ENCODE peak calls at places on chromosomes 16 and 17, in seven cellular contexts. One of them, this sample, is unnamed. For H3K9me3, the result is how much of the 10 kb centered on the place peaks cover.

GRCh38 chr16:908526-909155 is 62.1 kb downstream of the LMF1 start:
- DNase-seq in spleen: no peak
- DNase-seq in PC-3: no peak
- DNase-seq in GM23248: no peak
- DNase-seq in cardiac muscle cell: no peak
- DNase-seq in lower lobe of right lung: no peak
- DNase-seq in IMR-90: no peak
- DNase-seq in this sample: no peak

GRCh38 chr16:4182581-4183257 is 59.2 kb downstream of the SRL start:
- DNase-seq in PC-3: no peak
- DNase-seq in spleen: no peak
- DNase-seq in lower lobe of right lung: no peak
- DNase-seq in IMR-90: no peak
- DNase-seq in cardiac muscle cell: no peak
- DNase-seq in GM23248: no peak
- DNase-seq in this sample: no peak

GRCh38 chr17:70423562-70423961 is 254.2 kb downstream of the KCNJ2 start:
- DNase-seq in lower lobe of right lung: no peak
- DNase-seq in GM23248: no peak
- DNase-seq in PC-3: no peak
- DNase-seq in spleen: no peak
- DNase-seq in IMR-90: no peak
- DNase-seq in cardiac muscle cell: no peak
- DNase-seq in this sample: no peak

GRCh38 chr16:34078697-34079096 is 619.3 kb downstream of the TP53TG3F start:
- DNase-seq in spleen: no peak
- DNase-seq in lower lobe of right lung: no peak
- DNase-seq in GM23248: no peak
- DNase-seq in PC-3: no peak
- DNase-seq in cardiac muscle cell: peak
- DNase-seq in IMR-90: peak
- DNase-seq in this sample: no peak

GRCh38 chr17:79979201-79979840 is 56.4 kb downstream of the TBC1D16 start:
- DNase-seq in GM23248: no peak
- DNase-seq in IMR-90: no peak
- DNase-seq in cardiac muscle cell: no peak
- DNase-seq in spleen: no peak
- DNase-seq in PC-3: no peak
- DNase-seq in lower lobe of right lung: peak
- DNase-seq in this sample: no peak

GRCh38 chr17:66420961-66421371 is 118.6 kb downstream of the PRKCA start:
- DNase-seq in cardiac muscle cell: peak
- DNase-seq in lower lobe of right lung: no peak
- DNase-seq in spleen: no peak
- DNase-seq in GM23248: peak
- DNase-seq in IMR-90: peak
- DNase-seq in PC-3: peak
- DNase-seq in this sample: no peak

GRCh38 chr17:60664022-60664421 is 13.6 kb upstream of the BCAS3 start:
- DNase-seq in GM23248: peak
- DNase-seq in cardiac muscle cell: no peak
- DNase-seq in spleen: no peak
- DNase-seq in IMR-90: peak
- DNase-seq in PC-3: no peak
- DNase-seq in lower lobe of right lung: no peak
- DNase-seq in this sample: no peak

GRCh38 chr17:37676115-37676925 is 33.1 kb upstream of the DDX52 start:
- DNase-seq in PC-3: peak
- DNase-seq in IMR-90: peak
- DNase-seq in lower lobe of right lung: no peak
- DNase-seq in GM23248: peak
- DNase-seq in spleen: no peak
- DNase-seq in cardiac muscle cell: peak
- DNase-seq in this sample: no peak

GRCh38 chr16:85986931-85987749 is 88.2 kb downstream of the IRF8 start:
- DNase-seq in IMR-90: no peak
- DNase-seq in lower lobe of right lung: no peak
- DNase-seq in PC-3: no peak
- DNase-seq in GM23248: no peak
- DNase-seq in spleen: peak
- DNase-seq in cardiac muscle cell: peak
- DNase-seq in this sample: peak

GRCh38 chr17:71494045-71494444 is 626.8 kb upstream of the SOX9 start:
- DNase-seq in spleen: no peak
- DNase-seq in cardiac muscle cell: peak
- DNase-seq in GM23248: peak
- DNase-seq in IMR-90: peak
- DNase-seq in lower lobe of right lung: no peak
- DNase-seq in PC-3: no peak
- DNase-seq in this sample: no peak

GRCh38 chr16:12050361-12050760 is 73.8 kb downstream of the SNX29 start:
- DNase-seq in GM23248: no peak
- DNase-seq in spleen: no peak
- DNase-seq in lower lobe of right lung: no peak
- DNase-seq in PC-3: no peak
- DNase-seq in cardiac muscle cell: no peak
- DNase-seq in IMR-90: no peak
- DNase-seq in this sample: no peak

GRCh38 chr16:29318037-29318436 is 88.5 kb downstream of the NPIPB11 start:
- DNase-seq in PC-3: no peak
- DNase-seq in cardiac muscle cell: no peak
- DNase-seq in lower lobe of right lung: no peak
- DNase-seq in spleen: no peak
- DNase-seq in GM23248: no peak
- DNase-seq in IMR-90: no peak
- DNase-seq in this sample: no peak

GRCh38 chr16:86590501-86591144 is 12.3 kb downstream of the FOXL1 start:
- DNase-seq in IMR-90: peak
- DNase-seq in lower lobe of right lung: no peak
- DNase-seq in GM23248: peak
- DNase-seq in cardiac muscle cell: peak
- DNase-seq in PC-3: peak
- DNase-seq in spleen: no peak
- DNase-seq in this sample: no peak

GRCh38 chr17:82231562-82232321 is 2.9 kb downstream of the SLC16A3 start:
- DNase-seq in lower lobe of right lung: peak
- DNase-seq in spleen: peak
- DNase-seq in GM23248: peak
- DNase-seq in cardiac muscle cell: peak
- DNase-seq in PC-3: peak
- DNase-seq in IMR-90: peak
- DNase-seq in this sample: peak

GRCh38 chr17:46195217-46195855 is 2.1 kb upstream of the KANSL1 start:
- DNase-seq in GM23248: no peak
- DNase-seq in spleen: no peak
- DNase-seq in IMR-90: no peak
- DNase-seq in lower lobe of right lung: no peak
- DNase-seq in cardiac muscle cell: no peak
- DNase-seq in PC-3: no peak
- DNase-seq in this sample: no peak
- H3K4me3 ChIP-seq in GM23248: no peak
- H3K4me3 ChIP-seq in spleen: no peak
- H3K4me3 ChIP-seq in IMR-90: no peak
- H3K4me3 ChIP-seq in lower lobe of right lung: no peak
- H3K4me3 ChIP-seq in cardiac muscle cell: no peak
- H3K4me3 ChIP-seq in PC-3: no peak
- H3K4me3 ChIP-seq in this sample: no peak

GRCh38 chr16:79360267-79360666 is 240.3 kb downstream of the MAF start:
- DNase-seq in cardiac muscle cell: no peak
- DNase-seq in spleen: no peak
- DNase-seq in GM23248: no peak
- DNase-seq in PC-3: peak
- DNase-seq in lower lobe of right lung: no peak
- DNase-seq in IMR-90: no peak
- DNase-seq in this sample: no peak

GRCh38 chr16:79358188-79358587 is 242.3 kb downstream of the MAF start:
- DNase-seq in PC-3: no peak
- DNase-seq in spleen: no peak
- DNase-seq in lower lobe of right lung: no peak
- DNase-seq in IMR-90: no peak
- DNase-seq in GM23248: no peak
- DNase-seq in cardiac muscle cell: no peak
- DNase-seq in this sample: no peak

GRCh38 chr16:79355600-79356358 is 244.8 kb downstream of the MAF start:
- DNase-seq in PC-3: no peak
- DNase-seq in IMR-90: no peak
- DNase-seq in spleen: no peak
- DNase-seq in cardiac muscle cell: no peak
- DNase-seq in lower lobe of right lung: no peak
- DNase-seq in GM23248: no peak
- DNase-seq in this sample: no peak

GRCh38 chr16:79361132-79361751 is 239.3 kb downstream of the MAF start:
- DNase-seq in IMR-90: no peak
- DNase-seq in spleen: no peak
- DNase-seq in PC-3: no peak
- DNase-seq in lower lobe of right lung: no peak
- DNase-seq in GM23248: no peak
- DNase-seq in cardiac muscle cell: no peak
- DNase-seq in this sample: no peak

GRCh38 chr16:79359082-79359481 is 241.5 kb downstream of the MAF start:
- DNase-seq in lower lobe of right lung: no peak
- DNase-seq in IMR-90: no peak
- DNase-seq in cardiac muscle cell: no peak
- DNase-seq in PC-3: no peak
- DNase-seq in GM23248: no peak
- DNase-seq in spleen: no peak
- DNase-seq in this sample: no peak
- H3K9me3 ChIP-seq in lower lobe of right lung: under half
- H3K9me3 ChIP-seq in IMR-90: under half
- H3K9me3 ChIP-seq in cardiac muscle cell: under half
- H3K9me3 ChIP-seq in PC-3: under half
- H3K9me3 ChIP-seq in GM23248: under half
- H3K9me3 ChIP-seq in spleen: under half
- H3K9me3 ChIP-seq in this sample: under half

DNA sequence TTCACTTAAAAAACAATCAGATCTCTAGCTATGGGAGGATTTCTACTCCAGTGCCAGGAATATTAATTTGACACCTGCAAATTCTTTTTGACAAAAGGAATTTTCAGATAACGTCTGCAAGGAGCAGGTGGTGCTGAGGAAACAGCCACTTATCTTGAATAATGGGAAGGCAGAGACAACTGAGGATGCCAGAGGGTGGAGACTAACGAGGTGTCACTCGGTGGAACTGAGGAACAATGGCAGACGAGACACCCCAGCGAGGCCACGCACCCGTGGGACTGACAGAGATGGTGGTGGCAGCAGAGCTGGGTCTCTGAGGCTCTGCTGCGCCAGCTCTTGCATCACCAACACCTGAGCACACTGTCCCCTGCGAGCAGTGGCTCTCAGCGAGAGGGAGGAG is 42.2 kb downstream of the VAC14 start:
- DNase-seq in IMR-90: no peak
- DNase-seq in cardiac muscle cell: no peak
- DNase-seq in lower lobe of right lung: no peak
- DNase-seq in GM23248: no peak
- DNase-seq in spleen: peak
- DNase-seq in PC-3: no peak
- DNase-seq in this sample: no peak
- H3K27ac ChIP-seq in IMR-90: no peak
- H3K27ac ChIP-seq in cardiac muscle cell: no peak
- H3K27ac ChIP-seq in lower lobe of right lung: no peak
- H3K27ac ChIP-seq in GM23248: no peak
- H3K27ac ChIP-seq in spleen: no peak
- H3K27ac ChIP-seq in PC-3: no peak
- H3K27ac ChIP-seq in this sample: no peak

DNA sequence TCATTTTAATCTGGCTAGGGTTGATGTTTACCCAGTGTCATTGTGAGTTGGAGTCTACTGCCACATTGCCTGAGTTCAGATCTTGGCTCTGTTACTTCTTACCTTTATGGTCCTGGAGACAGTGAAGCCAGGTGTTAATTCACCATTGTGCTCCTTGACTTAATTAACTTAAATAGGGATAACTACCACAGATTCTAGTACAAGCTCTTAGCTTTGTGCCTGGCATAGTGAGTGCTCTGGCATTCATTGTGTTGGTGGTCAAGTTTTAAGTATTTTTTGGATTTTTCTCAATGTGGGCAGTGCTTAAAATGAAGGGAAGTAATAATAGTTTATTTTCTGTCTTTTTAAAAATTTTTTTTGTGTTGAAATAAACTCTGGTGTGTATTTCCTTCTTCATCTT is 4.6 kb downstream of the HAPSTR1 start:
- DNase-seq in lower lobe of right lung: no peak
- DNase-seq in cardiac muscle cell: no peak
- DNase-seq in IMR-90: no peak
- DNase-seq in spleen: no peak
- DNase-seq in PC-3: no peak
- DNase-seq in GM23248: no peak
- DNase-seq in this sample: no peak
- H3K4me3 ChIP-seq in lower lobe of right lung: peak
- H3K4me3 ChIP-seq in cardiac muscle cell: no peak
- H3K4me3 ChIP-seq in IMR-90: no peak
- H3K4me3 ChIP-seq in spleen: no peak
- H3K4me3 ChIP-seq in PC-3: peak
- H3K4me3 ChIP-seq in GM23248: peak
- H3K4me3 ChIP-seq in this sample: no peak

GRCh38 chr17:40178021-40178601 is 841 bp downstream of the RAPGEFL1 start:
- DNase-seq in IMR-90: no peak
- DNase-seq in cardiac muscle cell: no peak
- DNase-seq in GM23248: no peak
- DNase-seq in lower lobe of right lung: no peak
- DNase-seq in PC-3: no peak
- DNase-seq in spleen: no peak
- DNase-seq in this sample: no peak
- H3K9me3 ChIP-seq in IMR-90: under half
- H3K9me3 ChIP-seq in cardiac muscle cell: under half
- H3K9me3 ChIP-seq in GM23248: under half
- H3K9me3 ChIP-seq in lower lobe of right lung: under half
- H3K9me3 ChIP-seq in PC-3: under half
- H3K9me3 ChIP-seq in spleen: under half
- H3K9me3 ChIP-seq in this sample: under half

GRCh38 chr16:68910051-68910450 is 66.7 kb downstream of the TANGO6 start:
- DNase-seq in PC-3: no peak
- DNase-seq in GM23248: no peak
- DNase-seq in lower lobe of right lung: no peak
- DNase-seq in IMR-90: no peak
- DNase-seq in cardiac muscle cell: no peak
- DNase-seq in spleen: no peak
- DNase-seq in this sample: peak
- H3K27ac ChIP-seq in PC-3: no peak
- H3K27ac ChIP-seq in GM23248: no peak
- H3K27ac ChIP-seq in lower lobe of right lung: no peak
- H3K27ac ChIP-seq in IMR-90: no peak
- H3K27ac ChIP-seq in cardiac muscle cell: no peak
- H3K27ac ChIP-seq in spleen: no peak
- H3K27ac ChIP-seq in this sample: peak

DNA sequence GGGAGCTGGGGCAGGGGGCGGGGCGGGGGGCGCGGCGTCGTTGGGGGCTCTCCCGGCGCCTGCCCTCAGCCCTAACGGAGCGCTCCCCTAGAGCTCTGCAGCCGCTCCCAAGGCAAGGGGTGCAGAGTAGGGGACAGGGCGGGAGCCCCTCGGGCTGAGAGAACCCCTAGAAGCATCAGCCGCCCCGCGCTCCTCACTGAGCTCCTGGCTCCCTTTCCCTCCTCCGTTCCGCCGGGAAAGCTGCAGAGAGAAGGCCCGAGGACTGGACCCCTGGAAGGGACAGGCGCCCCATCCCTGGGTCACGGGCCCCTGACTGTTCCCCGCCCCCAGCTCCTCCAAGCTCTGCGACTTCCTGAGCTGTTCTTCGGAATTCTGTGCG is 232 bp upstream of the PLXDC1 start:
- DNase-seq in GM23248: peak
- DNase-seq in lower lobe of right lung: no peak
- DNase-seq in cardiac muscle cell: no peak
- DNase-seq in spleen: no peak
- DNase-seq in IMR-90: no peak
- DNase-seq in PC-3: no peak
- DNase-seq in this sample: no peak
- H3K4me3 ChIP-seq in GM23248: peak
- H3K4me3 ChIP-seq in lower lobe of right lung: peak
- H3K4me3 ChIP-seq in cardiac muscle cell: peak
- H3K4me3 ChIP-seq in spleen: peak
- H3K4me3 ChIP-seq in IMR-90: no peak
- H3K4me3 ChIP-seq in PC-3: no peak
- H3K4me3 ChIP-seq in this sample: peak

GRCh38 chr17:54021418-54021817 is 198.7 kb downstream of the KIF2B start:
- DNase-seq in PC-3: no peak
- DNase-seq in IMR-90: no peak
- DNase-seq in spleen: no peak
- DNase-seq in cardiac muscle cell: no peak
- DNase-seq in GM23248: no peak
- DNase-seq in lower lobe of right lung: no peak
- DNase-seq in this sample: no peak
- H3K9me3 ChIP-seq in PC-3: under half
- H3K9me3 ChIP-seq in IMR-90: under half
- H3K9me3 ChIP-seq in spleen: under half
- H3K9me3 ChIP-seq in cardiac muscle cell: under half
- H3K9me3 ChIP-seq in GM23248: under half
- H3K9me3 ChIP-seq in lower lobe of right lung: under half
- H3K9me3 ChIP-seq in this sample: under half